ENCODE peak calls at places on chromosomes 3 and 15, in eight cellular contexts. One of them, this sample, is unnamed.

GRCh38 chr3:108513961-108514360 is 3.6 kb upstream of the MYH15 start:
- DNase-seq in cardiac muscle cell: no peak
- DNase-seq in K562: no peak
- DNase-seq in tibial artery: no peak
- DNase-seq in cardiac fibroblast: peak
- DNase-seq in epithelial cell of esophagus: peak
- DNase-seq in foreskin fibroblast: peak
- DNase-seq in ovary: no peak
- DNase-seq in this sample: no peak

GRCh38 chr3:45948409-45948808 is 5.1 kb downstream of the CXCR6 start:
- DNase-seq in cardiac muscle cell: no peak
- DNase-seq in foreskin fibroblast: peak
- DNase-seq in ovary: no peak
- DNase-seq in cardiac fibroblast: peak
- DNase-seq in epithelial cell of esophagus: no peak
- DNase-seq in tibial artery: no peak
- DNase-seq in K562: no peak
- DNase-seq in this sample: no peak

GRCh38 chr3:39383190-39383912 is at the start of gene SLC25A38:
- DNase-seq in foreskin fibroblast: peak
- DNase-seq in cardiac muscle cell: peak
- DNase-seq in epithelial cell of esophagus: peak
- DNase-seq in ovary: peak
- DNase-seq in K562: peak
- DNase-seq in cardiac fibroblast: peak
- DNase-seq in tibial artery: peak
- DNase-seq in this sample: peak

GRCh38 chr3:4719011-4719649 is 226.0 kb downstream of the ITPR1 start:
- DNase-seq in K562: no peak
- DNase-seq in cardiac fibroblast: no peak
- DNase-seq in foreskin fibroblast: peak
- DNase-seq in cardiac muscle cell: no peak
- DNase-seq in ovary: no peak
- DNase-seq in epithelial cell of esophagus: no peak
- DNase-seq in tibial artery: no peak
- DNase-seq in this sample: no peak

GRCh38 chr3:142844339-142844977 is 44.4 kb downstream of the PCOLCE2 start:
- DNase-seq in K562: peak
- DNase-seq in epithelial cell of esophagus: peak
- DNase-seq in foreskin fibroblast: peak
- DNase-seq in cardiac muscle cell: peak
- DNase-seq in ovary: no peak
- DNase-seq in cardiac fibroblast: peak
- DNase-seq in tibial artery: no peak
- DNase-seq in this sample: no peak

GRCh38 chr15:69607101-69607500 is 154.5 kb downstream of the RPLP1 start:
- DNase-seq in ovary: no peak
- DNase-seq in epithelial cell of esophagus: no peak
- DNase-seq in tibial artery: peak
- DNase-seq in cardiac muscle cell: no peak
- DNase-seq in cardiac fibroblast: peak
- DNase-seq in foreskin fibroblast: no peak
- DNase-seq in K562: no peak
- DNase-seq in this sample: no peak

GRCh38 chr3:168152149-168152548 is 56.4 kb upstream of the GOLIM4 start:
- DNase-seq in ovary: no peak
- DNase-seq in cardiac fibroblast: no peak
- DNase-seq in epithelial cell of esophagus: no peak
- DNase-seq in cardiac muscle cell: no peak
- DNase-seq in foreskin fibroblast: no peak
- DNase-seq in K562: no peak
- DNase-seq in tibial artery: no peak
- DNase-seq in this sample: no peak

GRCh38 chr15:50685191-50685975 is 1.2 kb downstream of the TRPM7 start:
- DNase-seq in K562: no peak
- DNase-seq in cardiac fibroblast: peak
- DNase-seq in ovary: no peak
- DNase-seq in cardiac muscle cell: no peak
- DNase-seq in tibial artery: no peak
- DNase-seq in epithelial cell of esophagus: peak
- DNase-seq in foreskin fibroblast: peak
- DNase-seq in this sample: no peak

GRCh38 chr15:81765816-81766215 is 280.0 kb downstream of the MEX3B start:
- DNase-seq in K562: no peak
- DNase-seq in epithelial cell of esophagus: no peak
- DNase-seq in foreskin fibroblast: no peak
- DNase-seq in tibial artery: no peak
- DNase-seq in ovary: no peak
- DNase-seq in cardiac muscle cell: no peak
- DNase-seq in cardiac fibroblast: no peak
- DNase-seq in this sample: no peak

GRCh38 chr3:139252719-139253118 is 91.1 kb upstream of the MRPS22 start:
- DNase-seq in ovary: no peak
- DNase-seq in tibial artery: no peak
- DNase-seq in cardiac fibroblast: no peak
- DNase-seq in cardiac muscle cell: no peak
- DNase-seq in K562: no peak
- DNase-seq in epithelial cell of esophagus: no peak
- DNase-seq in foreskin fibroblast: no peak
- DNase-seq in this sample: no peak

GRCh38 chr3:39122811-39123210 is 15.3 kb downstream of the TTC21A start:
- DNase-seq in ovary: no peak
- DNase-seq in foreskin fibroblast: no peak
- DNase-seq in tibial artery: no peak
- DNase-seq in epithelial cell of esophagus: no peak
- DNase-seq in cardiac fibroblast: no peak
- DNase-seq in cardiac muscle cell: no peak
- DNase-seq in K562: no peak
- DNase-seq in this sample: no peak

GRCh38 chr3:119731545-119732343 is 28.9 kb downstream of the CFAP91 start:
- DNase-seq in ovary: no peak
- DNase-seq in foreskin fibroblast: peak
- DNase-seq in cardiac fibroblast: no peak
- DNase-seq in epithelial cell of esophagus: peak
- DNase-seq in cardiac muscle cell: no peak
- DNase-seq in tibial artery: no peak
- DNase-seq in K562: peak
- DNase-seq in this sample: no peak

GRCh38 chr3:136932978-136933812 is 24.6 kb upstream of the IL20RB start:
- DNase-seq in K562: no peak
- DNase-seq in epithelial cell of esophagus: no peak
- DNase-seq in cardiac muscle cell: no peak
- DNase-seq in cardiac fibroblast: no peak
- DNase-seq in tibial artery: no peak
- DNase-seq in ovary: no peak
- DNase-seq in foreskin fibroblast: no peak
- DNase-seq in this sample: no peak

GRCh38 chr15:89880727-89881126 is 13.1 kb downstream of the AP3S2 start:
- DNase-seq in cardiac fibroblast: no peak
- DNase-seq in epithelial cell of esophagus: peak
- DNase-seq in cardiac muscle cell: no peak
- DNase-seq in ovary: no peak
- DNase-seq in tibial artery: no peak
- DNase-seq in foreskin fibroblast: no peak
- DNase-seq in K562: no peak
- DNase-seq in this sample: no peak

DNA sequence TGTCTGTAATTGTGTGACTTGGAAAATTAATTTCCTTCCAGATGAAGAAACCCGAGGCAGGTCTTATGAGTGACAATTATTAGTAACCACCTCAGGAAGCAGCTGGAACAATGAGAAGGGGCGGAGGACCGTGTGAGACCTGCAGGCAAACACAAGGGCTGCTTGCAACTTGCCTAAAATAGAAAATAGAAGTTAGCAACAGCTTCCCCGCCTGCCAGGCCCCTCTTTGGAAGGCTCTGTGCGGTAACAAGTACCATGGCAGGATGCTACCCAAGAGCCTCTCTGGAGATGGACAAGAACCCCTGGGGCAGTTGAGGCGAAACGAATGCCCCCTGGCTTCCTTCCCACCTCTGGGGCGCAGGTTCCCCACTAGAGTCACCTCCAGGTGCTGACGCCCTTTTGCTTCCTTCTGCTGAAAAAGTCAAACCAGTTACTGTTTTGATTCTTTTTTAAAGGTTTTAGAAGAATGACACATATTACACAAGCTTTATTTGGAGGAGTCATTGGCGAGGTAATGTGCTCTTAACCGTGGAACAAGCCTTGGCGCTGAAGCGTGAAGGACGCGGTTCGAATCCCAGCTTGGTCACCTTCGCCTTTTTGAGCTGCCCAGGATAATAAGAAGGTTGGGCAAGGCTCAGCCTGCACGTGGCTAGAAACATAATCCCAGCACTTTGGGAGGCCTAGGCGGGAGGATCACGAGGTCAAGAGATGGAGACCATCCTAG is 47.0 kb upstream of the SYNM start:
- DNase-seq in epithelial cell of esophagus: peak
- DNase-seq in ovary: no peak
- DNase-seq in cardiac fibroblast: no peak
- DNase-seq in tibial artery: no peak
- DNase-seq in cardiac muscle cell: peak
- DNase-seq in foreskin fibroblast: no peak
- DNase-seq in K562: no peak
- DNase-seq in this sample: no peak
- H3K4me3 ChIP-seq in epithelial cell of esophagus: no peak
- H3K4me3 ChIP-seq in ovary: no peak
- H3K4me3 ChIP-seq in cardiac fibroblast: no peak
- H3K4me3 ChIP-seq in tibial artery: no peak
- H3K4me3 ChIP-seq in cardiac muscle cell: no peak
- H3K4me3 ChIP-seq in foreskin fibroblast: no peak
- H3K4me3 ChIP-seq in K562: no peak
- H3K4me3 ChIP-seq in this sample: no peak

DNA sequence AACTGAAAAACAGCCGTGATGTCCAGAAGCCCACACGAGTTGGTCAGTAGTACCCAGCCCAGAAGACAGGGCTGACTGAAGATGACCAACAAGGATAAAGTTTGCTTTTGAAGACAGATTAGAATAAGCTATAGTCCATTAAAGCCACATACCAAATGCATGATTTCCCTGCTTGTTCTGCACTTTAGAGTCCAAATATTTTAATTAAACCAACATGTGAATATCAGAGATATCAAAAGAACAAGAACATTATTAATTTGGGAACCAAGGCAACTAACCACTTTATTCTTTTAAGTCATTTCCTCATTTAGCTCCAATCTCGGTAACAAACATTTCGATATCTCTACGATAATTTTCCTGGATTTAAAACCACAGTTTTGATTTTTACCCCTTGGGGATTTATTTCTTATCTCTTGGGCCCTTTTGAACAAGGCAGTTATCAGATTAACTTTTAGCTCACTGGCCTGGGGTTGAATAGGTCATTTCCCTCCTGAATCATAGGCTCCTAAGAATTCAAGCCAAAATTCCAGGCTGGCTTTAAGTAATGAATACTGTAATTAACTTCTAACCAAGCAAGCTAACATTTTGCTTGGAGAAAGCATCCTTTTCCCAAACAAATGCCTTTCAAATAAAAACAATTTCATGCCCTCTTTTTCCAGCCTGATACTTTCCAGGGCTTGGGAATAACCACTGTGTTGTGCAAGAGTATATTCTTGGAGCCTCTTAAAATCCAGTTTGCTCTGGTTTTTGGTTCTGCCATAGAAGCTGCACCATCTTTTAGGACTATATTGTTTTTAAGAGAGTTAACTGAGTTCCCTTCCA is 102.9 kb upstream of the NR2E3 start:
- DNase-seq in ovary: no peak
- DNase-seq in foreskin fibroblast: peak
- DNase-seq in tibial artery: no peak
- DNase-seq in epithelial cell of esophagus: no peak
- DNase-seq in cardiac fibroblast: peak
- DNase-seq in cardiac muscle cell: no peak
- DNase-seq in K562: no peak
- DNase-seq in this sample: no peak
- TF ChIP-seq CTCF in ovary: no peak
- TF ChIP-seq CTCF in foreskin fibroblast: no peak
- TF ChIP-seq CTCF in tibial artery: no peak
- TF ChIP-seq CTCF in epithelial cell of esophagus: no peak
- TF ChIP-seq CTCF in cardiac fibroblast: no peak
- TF ChIP-seq CTCF in cardiac muscle cell: no peak
- TF ChIP-seq CTCF in K562: no peak
- TF ChIP-seq CTCF in this sample: no peak

DNA sequence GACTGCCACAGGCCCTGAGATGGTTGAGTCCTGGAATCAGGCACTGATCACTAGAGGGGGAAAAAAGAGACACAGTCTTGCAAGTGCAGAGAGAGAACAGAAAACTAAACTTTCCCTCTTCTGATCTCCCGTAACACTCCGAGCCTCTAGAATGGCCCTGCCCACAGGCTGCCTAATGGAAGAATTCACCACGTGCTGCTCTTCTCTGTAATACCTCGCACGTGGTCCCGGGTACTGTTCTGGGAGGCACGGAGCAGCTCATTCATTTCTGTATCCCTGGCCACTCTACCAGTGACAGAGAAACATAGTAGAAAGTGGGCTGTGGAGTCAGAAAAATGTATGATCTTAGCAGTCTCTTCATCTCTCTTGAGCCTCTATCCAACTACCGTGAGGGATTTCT is 30.4 kb downstream of the VGLL4 start:
- DNase-seq in tibial artery: no peak
- DNase-seq in K562: no peak
- DNase-seq in ovary: no peak
- DNase-seq in foreskin fibroblast: peak
- DNase-seq in cardiac fibroblast: no peak
- DNase-seq in epithelial cell of esophagus: no peak
- DNase-seq in cardiac muscle cell: no peak
- DNase-seq in this sample: no peak
- H3K4me3 ChIP-seq in tibial artery: no peak
- H3K4me3 ChIP-seq in K562: no peak
- H3K4me3 ChIP-seq in ovary: no peak
- H3K4me3 ChIP-seq in foreskin fibroblast: no peak
- H3K4me3 ChIP-seq in cardiac fibroblast: no peak
- H3K4me3 ChIP-seq in epithelial cell of esophagus: no peak
- H3K4me3 ChIP-seq in cardiac muscle cell: no peak
- H3K4me3 ChIP-seq in this sample: no peak

DNA sequence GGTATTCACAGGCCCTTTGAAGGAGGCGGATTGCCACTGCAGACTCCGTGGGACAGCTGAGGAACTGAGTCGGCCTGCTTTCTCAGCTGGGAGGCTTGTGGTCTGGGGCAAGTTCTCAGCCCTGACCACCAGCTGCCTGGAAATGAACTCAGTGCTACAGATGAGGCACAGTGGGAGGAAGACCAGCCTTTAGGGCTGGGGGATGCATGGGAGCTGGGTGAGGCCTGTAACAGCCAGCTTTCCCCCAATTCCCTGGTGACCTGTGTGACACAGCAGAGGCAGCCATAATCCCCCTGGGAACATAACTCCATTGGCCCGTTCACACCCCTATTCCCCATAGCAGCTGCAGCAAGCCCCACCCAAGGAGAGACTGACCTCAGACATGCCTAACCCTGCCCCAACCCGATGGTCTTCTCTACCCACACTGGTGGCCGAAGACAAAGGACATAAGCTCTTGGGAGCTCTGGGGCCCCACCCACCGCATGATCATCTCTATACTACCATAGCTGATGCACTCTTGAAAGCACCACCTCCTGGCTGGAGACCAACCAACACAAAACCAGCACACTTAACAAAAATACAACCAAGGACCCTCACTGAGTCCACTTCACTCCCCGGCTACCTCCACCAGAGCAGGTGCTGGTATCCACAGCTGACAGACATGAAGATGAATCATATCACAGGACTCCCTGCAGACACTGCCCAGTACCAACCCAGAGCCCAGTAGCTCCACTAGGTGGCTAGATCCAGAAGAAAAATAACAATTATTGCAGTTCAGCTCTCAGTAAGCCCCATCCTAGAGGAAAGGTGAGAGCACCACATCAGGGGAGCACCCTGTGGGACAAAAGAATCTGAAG is 24.9 kb downstream of the ZMAT3 start:
- DNase-seq in K562: no peak
- DNase-seq in ovary: no peak
- DNase-seq in epithelial cell of esophagus: peak
- DNase-seq in tibial artery: no peak
- DNase-seq in cardiac muscle cell: no peak
- DNase-seq in cardiac fibroblast: no peak
- DNase-seq in foreskin fibroblast: no peak
- DNase-seq in this sample: no peak
- TF ChIP-seq CTCF in K562: no peak
- TF ChIP-seq CTCF in ovary: no peak
- TF ChIP-seq CTCF in epithelial cell of esophagus: peak
- TF ChIP-seq CTCF in tibial artery: no peak
- TF ChIP-seq CTCF in cardiac muscle cell: no peak
- TF ChIP-seq CTCF in cardiac fibroblast: peak
- TF ChIP-seq CTCF in foreskin fibroblast: no peak
- TF ChIP-seq CTCF in this sample: no peak